ENCODE peak calls at places on chromosomes 1 and 21, in seven cellular contexts. D is body of pancreas; P is astrocyte; B is CD4-positive, CD25-positive, alpha-beta regulatory T cell; Z is pancreas; F is tibial artery; I is neural progenitor cell. M is an unnamed sample.

GRCh38 chr1:44532567-44532944 is 127.5 kb downstream of the RNF220 start:
- DNase-seq in D (no peak), P (no peak), B (no peak), Z (no peak), F (no peak), I (no peak), M (no peak)

GRCh38 chr21:29196021-29196663 is 65.7 kb downstream of the MAP3K7CL start:
- DNase-seq in D (peak; percentile 21), P (peak; percentile 92), B (peak; percentile 78), Z (no peak), F (peak; percentile 63), I (no peak), M (peak; percentile 93)

GRCh38 chr21:26137379-26138060 is 33.0 kb downstream of the APP start:
- DNase-seq in D (no peak), P (no peak), B (no peak), Z (no peak), F (no peak), I (no peak), M (no peak)

GRCh38 chr1:61585714-61586113 is 139.2 kb downstream of the TM2D1 start:
- DNase-seq in D (no peak), P (no peak), B (no peak), Z (no peak), F (no peak), I (no peak), M (peak; percentile 39)

GRCh38 chr21:16912075-16912474 is 600.8 kb upstream of the CXADR start:
- DNase-seq in D (no peak), P (peak; percentile 84), B (no peak), Z (no peak), F (no peak), I (no peak), M (peak; percentile 51)

GRCh38 chr1:224173523-224173922 is 9.5 kb upstream of the DEGS1 start:
- DNase-seq in D (no peak), P (no peak), B (no peak), Z (no peak), F (no peak), I (no peak), M (no peak)

GRCh38 chr1:35443768-35444518 is 113.3 kb downstream of the KIAA0319L start:
- DNase-seq in D (no peak), P (no peak), B (no peak), Z (no peak), F (no peak), I (peak; percentile 26), M (no peak)

GRCh38 chr1:26827663-26828062 is 1.2 kb downstream of the ZDHHC18 start:
- DNase-seq in D (peak; percentile 32), P (no peak), B (no peak), Z (no peak), F (no peak), I (peak; percentile 39), M (no peak)

GRCh38 chr21:16192900-16193299 is 463.1 kb downstream of the USP25 start:
- DNase-seq in D (no peak), P (peak; percentile 74), B (no peak), Z (no peak), F (peak; percentile 21), I (no peak), M (peak; percentile 82)

GRCh38 chr1:159849972-159850371 is 12.5 kb downstream of the VSIG8 start:
- DNase-seq in D (no peak), P (no peak), B (no peak), Z (no peak), F (no peak), I (no peak), M (no peak)

GRCh38 chr1:6450005-6450450 is 15.9 kb downstream of the TNFRSF25 start:
- DNase-seq in D (no peak), P (no peak), B (no peak), Z (no peak), F (no peak), I (no peak), M (no peak)

GRCh38 chr1:5744911-5745431 is 247.3 kb downstream of the NPHP4 start:
- DNase-seq in D (no peak), P (no peak), B (no peak), Z (no peak), F (no peak), I (peak; percentile 72), M (no peak)

GRCh38 chr1:172973424-172973823 is 77.3 kb downstream of the TNFSF18 start:
- DNase-seq in D (peak; percentile 63), P (peak; percentile 85), B (no peak), Z (peak; percentile 20), F (no peak), I (no peak), M (peak; percentile 67)

GRCh38 chr1:157269656-157270375 is 131.6 kb upstream of the ETV3 start:
- DNase-seq in D (no peak), P (no peak), B (no peak), Z (no peak), F (no peak), I (no peak), M (no peak)

GRCh38 chr1:40866408-40866788 is 4.2 kb upstream of the CITED4 start:
- DNase-seq in D (no peak), P (peak; percentile 42), B (no peak), Z (no peak), F (no peak), I (no peak), M (no peak)

GRCh38 chr1:3133671-3134070 is 64.7 kb downstream of the PRDM16 start:
- DNase-seq in D (peak; percentile 73), P (no peak), B (no peak), Z (no peak), F (no peak), I (no peak), M (no peak)

GRCh38 chr1:81967957-81968356 is 167.2 kb downstream of the ADGRL2 start:
- DNase-seq in D (no peak), P (no peak), B (no peak), Z (no peak), F (no peak), I (no peak), M (no peak)

GRCh38 chr1:93079685-93080141 is 630 bp downstream of the MTF2 start:
- DNase-seq in D (no peak), P (no peak), B (peak; percentile 41), Z (no peak), F (no peak), I (peak; percentile 54), M (no peak)

GRCh38 chr1:118185083-118185899 is at the start of gene SPAG17:
- DNase-seq in D (peak; percentile 84), P (peak; percentile 51), B (peak; percentile 1), Z (peak; percentile 86), F (peak; percentile 41), I (peak; percentile 98), M (peak; percentile 76)

GRCh38 chr1:172612478-172612877 is 46.4 kb upstream of the FASLG start:
- DNase-seq in D (no peak), P (no peak), B (no peak), Z (no peak), F (no peak), I (no peak), M (no peak)

GRCh38 chr1:33147997-33148314 is 33.9 kb downstream of the TRIM62 start:
- DNase-seq in D (no peak), P (no peak), B (no peak), Z (no peak), F (no peak), I (peak; percentile 54), M (peak; percentile 28)

GRCh38 chr1:59814180-59814900 is 409 bp upstream of the HOOK1 start:
- DNase-seq in D (peak; percentile 97), P (no peak), B (peak; percentile 96), Z (peak; percentile 99), F (peak; percentile 25), I (peak; percentile 94), M (peak; percentile 92)

GRCh38 chr1:154453155-154453554 is 48.0 kb downstream of the IL6R start:
- DNase-seq in D (no peak), P (no peak), B (no peak), Z (no peak), F (no peak), I (no peak), M (no peak)
- H3K4me1 ChIP-seq in D (no peaks in the 10 kb centered on the region), P (peaks cover 10% of the 10 kb centered on the region), B (peaks cover 6% of the 10 kb centered on the region), Z (no peaks in the 10 kb centered on the region), F (peaks cover 2% of the 10 kb centered on the region), I (no peaks in the 10 kb centered on the region), M (peaks cover 5% of the 10 kb centered on the region)

DNA sequence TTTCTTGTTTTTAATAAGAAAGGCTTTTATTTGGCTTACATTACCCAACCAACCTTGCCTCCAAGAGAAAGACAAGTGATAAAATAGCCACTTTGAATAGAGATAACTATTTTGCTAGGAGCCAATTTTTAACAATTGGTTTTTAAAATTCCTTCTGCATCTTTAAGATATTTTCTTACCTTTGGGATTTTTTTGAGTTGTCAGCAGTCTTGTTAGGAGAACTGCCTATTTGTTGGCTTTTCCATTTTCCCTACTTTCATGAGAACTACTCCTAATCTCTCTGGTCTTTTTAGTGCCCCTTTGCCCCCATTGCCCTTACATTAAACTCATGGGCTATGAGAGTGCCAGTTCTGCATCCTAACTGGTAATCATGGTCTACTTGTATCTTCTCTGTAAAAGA is 38.1 kb upstream of the EPS15 start:
- DNase-seq in D (no peak), P (no peak), B (no peak), Z (no peak), F (no peak), I (no peak), M (no peak)
- H3K27ac ChIP-seq in D (no peak overlapping the region), P (no peak overlapping the region), B (no peak overlapping the region), Z (no peak overlapping the region), F (no peak overlapping the region), I (no peak overlapping the region), M (no peak overlapping the region)

DNA sequence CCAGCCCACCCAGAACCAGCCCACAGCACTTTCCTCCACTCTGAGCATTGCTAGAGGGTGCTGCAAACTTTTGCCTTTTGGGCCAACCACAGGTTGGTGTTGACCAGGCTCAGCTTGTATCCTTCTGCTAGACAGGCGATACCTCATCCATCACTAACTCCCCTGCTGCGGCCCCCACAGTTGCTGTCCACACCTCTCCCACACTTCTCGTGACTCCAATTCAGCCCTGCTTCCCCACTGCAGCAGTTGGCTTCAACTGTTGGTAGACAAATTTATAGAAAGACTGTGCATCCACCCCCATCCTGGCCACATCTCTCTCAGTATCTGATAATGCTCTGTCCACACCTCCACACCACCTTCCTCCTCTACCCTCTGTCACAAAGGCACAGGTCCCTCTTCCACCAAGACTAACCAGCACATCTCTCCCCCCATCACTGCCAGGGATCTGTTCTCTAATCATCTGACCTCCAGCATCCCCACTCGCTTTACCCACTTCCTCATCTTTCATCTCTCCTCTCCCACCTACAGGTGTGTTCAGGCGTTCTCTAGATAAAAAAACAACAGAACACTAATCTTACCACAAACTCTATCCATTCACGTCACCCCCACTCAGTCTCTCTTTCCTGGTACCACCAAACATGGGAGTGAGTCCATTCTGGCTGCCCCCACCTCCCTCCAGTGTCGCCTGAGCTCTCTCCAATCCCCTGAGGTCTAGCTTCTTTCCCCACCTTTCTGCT is 15.8 kb upstream of the SLC25A44 start:
- DNase-seq in D (no peak), P (no peak), B (peak; percentile 60), Z (no peak), F (no peak), I (no peak), M (no peak)
- H3K4me1 ChIP-seq in D (peaks cover 5% of the 10 kb centered on the region), P (no peaks in the 10 kb centered on the region), B (no peaks in the 10 kb centered on the region), Z (no peaks in the 10 kb centered on the region), F (no peaks in the 10 kb centered on the region), I (peaks cover 21% of the 10 kb centered on the region), M (peaks cover 9% of the 10 kb centered on the region)

DNA sequence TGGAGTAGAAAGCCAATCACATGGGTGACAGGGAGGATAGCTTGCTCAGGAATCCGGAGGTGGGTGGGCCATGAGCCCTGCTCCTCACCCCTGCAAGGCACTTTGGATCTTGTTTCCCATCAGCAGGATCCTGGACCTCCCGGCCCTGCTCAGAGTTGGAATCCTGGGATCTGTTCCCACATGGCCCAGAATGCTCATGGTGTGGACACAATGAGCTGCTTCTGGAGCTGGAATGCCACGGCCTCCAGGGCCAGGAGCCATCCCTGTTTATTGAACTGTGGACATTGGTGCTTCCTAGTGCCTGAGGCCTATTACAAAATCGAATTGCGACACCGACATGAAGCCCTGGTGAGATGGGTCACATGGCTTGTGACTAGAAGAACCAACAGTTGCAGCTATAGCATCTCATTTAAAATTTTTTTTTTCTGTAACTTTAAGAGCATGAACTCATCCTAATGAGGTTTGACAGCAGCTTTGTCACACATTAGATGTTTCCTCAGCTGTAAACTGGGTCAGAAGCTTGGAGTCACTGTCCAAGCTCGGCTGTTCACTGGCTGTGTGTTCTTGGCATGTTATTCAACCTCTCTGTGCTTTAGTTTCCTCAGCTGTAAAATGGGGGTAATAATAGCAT is 40.4 kb upstream of the GOLT1A start:
- DNase-seq in D (peak; percentile 44), P (no peak), B (no peak), Z (no peak), F (peak; percentile 92), I (peak; percentile 51), M (no peak)
- H3K27ac ChIP-seq in D (no peak overlapping the region), P (no peak overlapping the region), B (no peak overlapping the region), Z (no peak overlapping the region), F (peak overlapping the region; percentile 53), I (no peak overlapping the region), M (no peak overlapping the region)